ENCODE peak calls at places on chromosomes 2 and 18, in six cellular contexts. One of them, this sample, is unnamed.

GRCh38 chr2:29123584-29124349 is 8.6 kb downstream of the CLIP4 start:
- DNase-seq in activated CD8-positive, alpha-beta T cell treated with anti-CD3 and anti-CD28 coated beads for 36 hours: peak
- DNase-seq in fibroblast of mammary gland: peak
- DNase-seq in brain microvascular endothelial cell: peak
- DNase-seq in astrocyte of the cerebellum: peak
- DNase-seq in LNCaP clone FGC: no peak
- DNase-seq in this sample: peak

GRCh38 chr18:10147752-10148151 is 233.9 kb downstream of the VAPA start:
- DNase-seq in activated CD8-positive, alpha-beta T cell treated with anti-CD3 and anti-CD28 coated beads for 36 hours: no peak
- DNase-seq in fibroblast of mammary gland: no peak
- DNase-seq in brain microvascular endothelial cell: no peak
- DNase-seq in astrocyte of the cerebellum: no peak
- DNase-seq in LNCaP clone FGC: no peak
- DNase-seq in this sample: no peak

GRCh38 chr2:233247744-233248143 is 3.7 kb upstream of the ATG16L1 start:
- DNase-seq in activated CD8-positive, alpha-beta T cell treated with anti-CD3 and anti-CD28 coated beads for 36 hours: peak
- DNase-seq in fibroblast of mammary gland: peak
- DNase-seq in brain microvascular endothelial cell: no peak
- DNase-seq in astrocyte of the cerebellum: no peak
- DNase-seq in LNCaP clone FGC: no peak
- DNase-seq in this sample: peak

GRCh38 chr2:136291871-136292270 is 173.9 kb upstream of the CXCR4 start:
- DNase-seq in activated CD8-positive, alpha-beta T cell treated with anti-CD3 and anti-CD28 coated beads for 36 hours: no peak
- DNase-seq in fibroblast of mammary gland: no peak
- DNase-seq in brain microvascular endothelial cell: no peak
- DNase-seq in astrocyte of the cerebellum: no peak
- DNase-seq in LNCaP clone FGC: no peak
- DNase-seq in this sample: no peak

GRCh38 chr2:124921221-124921620 is 896.1 kb downstream of the CNTNAP5 start:
- DNase-seq in activated CD8-positive, alpha-beta T cell treated with anti-CD3 and anti-CD28 coated beads for 36 hours: no peak
- DNase-seq in fibroblast of mammary gland: no peak
- DNase-seq in brain microvascular endothelial cell: no peak
- DNase-seq in astrocyte of the cerebellum: no peak
- DNase-seq in LNCaP clone FGC: no peak
- DNase-seq in this sample: no peak

GRCh38 chr2:127563458-127564428 is 28.3 kb downstream of the MYO7B start:
- DNase-seq in activated CD8-positive, alpha-beta T cell treated with anti-CD3 and anti-CD28 coated beads for 36 hours: peak
- DNase-seq in fibroblast of mammary gland: no peak
- DNase-seq in brain microvascular endothelial cell: no peak
- DNase-seq in astrocyte of the cerebellum: no peak
- DNase-seq in LNCaP clone FGC: no peak
- DNase-seq in this sample: no peak

GRCh38 chr2:152387046-152387445 is 52.1 kb downstream of the FMNL2 start:
- DNase-seq in activated CD8-positive, alpha-beta T cell treated with anti-CD3 and anti-CD28 coated beads for 36 hours: no peak
- DNase-seq in fibroblast of mammary gland: no peak
- DNase-seq in brain microvascular endothelial cell: no peak
- DNase-seq in astrocyte of the cerebellum: no peak
- DNase-seq in LNCaP clone FGC: no peak
- DNase-seq in this sample: no peak

GRCh38 chr18:58167073-58167472 is 123.0 kb downstream of the NEDD4L start:
- DNase-seq in activated CD8-positive, alpha-beta T cell treated with anti-CD3 and anti-CD28 coated beads for 36 hours: no peak
- DNase-seq in fibroblast of mammary gland: no peak
- DNase-seq in brain microvascular endothelial cell: no peak
- DNase-seq in astrocyte of the cerebellum: no peak
- DNase-seq in LNCaP clone FGC: no peak
- DNase-seq in this sample: no peak

GRCh38 chr2:120607506-120607905 is 128.2 kb upstream of the GLI2 start:
- DNase-seq in activated CD8-positive, alpha-beta T cell treated with anti-CD3 and anti-CD28 coated beads for 36 hours: no peak
- DNase-seq in fibroblast of mammary gland: no peak
- DNase-seq in brain microvascular endothelial cell: no peak
- DNase-seq in astrocyte of the cerebellum: no peak
- DNase-seq in LNCaP clone FGC: no peak
- DNase-seq in this sample: no peak

GRCh38 chr2:206083602-206084467 is 2.1 kb downstream of the INO80D start:
- DNase-seq in activated CD8-positive, alpha-beta T cell treated with anti-CD3 and anti-CD28 coated beads for 36 hours: peak
- DNase-seq in fibroblast of mammary gland: no peak
- DNase-seq in brain microvascular endothelial cell: no peak
- DNase-seq in astrocyte of the cerebellum: no peak
- DNase-seq in LNCaP clone FGC: peak
- DNase-seq in this sample: peak

GRCh38 chr2:176162911-176163654 is 6.0 kb downstream of the HOXD3 start:
- DNase-seq in activated CD8-positive, alpha-beta T cell treated with anti-CD3 and anti-CD28 coated beads for 36 hours: no peak
- DNase-seq in fibroblast of mammary gland: no peak
- DNase-seq in brain microvascular endothelial cell: no peak
- DNase-seq in astrocyte of the cerebellum: no peak
- DNase-seq in LNCaP clone FGC: no peak
- DNase-seq in this sample: no peak

GRCh38 chr2:163812926-163813520 is 77.2 kb upstream of the FIGN start:
- DNase-seq in activated CD8-positive, alpha-beta T cell treated with anti-CD3 and anti-CD28 coated beads for 36 hours: no peak
- DNase-seq in fibroblast of mammary gland: no peak
- DNase-seq in brain microvascular endothelial cell: peak
- DNase-seq in astrocyte of the cerebellum: no peak
- DNase-seq in LNCaP clone FGC: no peak
- DNase-seq in this sample: no peak

GRCh38 chr2:233764264-233764663 is 4.2 kb downstream of the UGT1A1 start:
- DNase-seq in activated CD8-positive, alpha-beta T cell treated with anti-CD3 and anti-CD28 coated beads for 36 hours: no peak
- DNase-seq in fibroblast of mammary gland: peak
- DNase-seq in brain microvascular endothelial cell: peak
- DNase-seq in astrocyte of the cerebellum: no peak
- DNase-seq in LNCaP clone FGC: no peak
- DNase-seq in this sample: no peak

GRCh38 chr2:158967731-158968395 is 577 bp upstream of the TANC1 start:
- DNase-seq in activated CD8-positive, alpha-beta T cell treated with anti-CD3 and anti-CD28 coated beads for 36 hours: no peak
- DNase-seq in fibroblast of mammary gland: peak
- DNase-seq in brain microvascular endothelial cell: peak
- DNase-seq in astrocyte of the cerebellum: peak
- DNase-seq in LNCaP clone FGC: no peak
- DNase-seq in this sample: peak

GRCh38 chr18:31230495-31230894 is 67.8 kb upstream of the DSC1 start:
- DNase-seq in activated CD8-positive, alpha-beta T cell treated with anti-CD3 and anti-CD28 coated beads for 36 hours: no peak
- DNase-seq in fibroblast of mammary gland: no peak
- DNase-seq in brain microvascular endothelial cell: peak
- DNase-seq in astrocyte of the cerebellum: peak
- DNase-seq in LNCaP clone FGC: no peak
- DNase-seq in this sample: no peak

GRCh38 chr2:219782999-219783398 is 155.6 kb downstream of the SLC4A3 start:
- DNase-seq in activated CD8-positive, alpha-beta T cell treated with anti-CD3 and anti-CD28 coated beads for 36 hours: no peak
- DNase-seq in fibroblast of mammary gland: no peak
- DNase-seq in brain microvascular endothelial cell: no peak
- DNase-seq in astrocyte of the cerebellum: no peak
- DNase-seq in LNCaP clone FGC: no peak
- DNase-seq in this sample: no peak

GRCh38 chr2:57190007-57190406 is 856.6 kb upstream of the VRK2 start:
- DNase-seq in activated CD8-positive, alpha-beta T cell treated with anti-CD3 and anti-CD28 coated beads for 36 hours: no peak
- DNase-seq in fibroblast of mammary gland: no peak
- DNase-seq in brain microvascular endothelial cell: no peak
- DNase-seq in astrocyte of the cerebellum: no peak
- DNase-seq in LNCaP clone FGC: no peak
- DNase-seq in this sample: no peak

GRCh38 chr2:38661306-38661705 is 4.6 kb upstream of the GALM start:
- DNase-seq in activated CD8-positive, alpha-beta T cell treated with anti-CD3 and anti-CD28 coated beads for 36 hours: no peak
- DNase-seq in fibroblast of mammary gland: peak
- DNase-seq in brain microvascular endothelial cell: no peak
- DNase-seq in astrocyte of the cerebellum: no peak
- DNase-seq in LNCaP clone FGC: no peak
- DNase-seq in this sample: no peak

GRCh38 chr2:200221055-200221692 is 85.3 kb upstream of the SPATS2L start:
- DNase-seq in activated CD8-positive, alpha-beta T cell treated with anti-CD3 and anti-CD28 coated beads for 36 hours: no peak
- DNase-seq in fibroblast of mammary gland: no peak
- DNase-seq in brain microvascular endothelial cell: no peak
- DNase-seq in astrocyte of the cerebellum: no peak
- DNase-seq in LNCaP clone FGC: no peak
- DNase-seq in this sample: no peak

GRCh38 chr2:72214429-72215143 is 66.9 kb upstream of the CYP26B1 start:
- DNase-seq in activated CD8-positive, alpha-beta T cell treated with anti-CD3 and anti-CD28 coated beads for 36 hours: no peak
- DNase-seq in fibroblast of mammary gland: peak
- DNase-seq in brain microvascular endothelial cell: peak
- DNase-seq in astrocyte of the cerebellum: peak
- DNase-seq in LNCaP clone FGC: no peak
- DNase-seq in this sample: peak

DNA sequence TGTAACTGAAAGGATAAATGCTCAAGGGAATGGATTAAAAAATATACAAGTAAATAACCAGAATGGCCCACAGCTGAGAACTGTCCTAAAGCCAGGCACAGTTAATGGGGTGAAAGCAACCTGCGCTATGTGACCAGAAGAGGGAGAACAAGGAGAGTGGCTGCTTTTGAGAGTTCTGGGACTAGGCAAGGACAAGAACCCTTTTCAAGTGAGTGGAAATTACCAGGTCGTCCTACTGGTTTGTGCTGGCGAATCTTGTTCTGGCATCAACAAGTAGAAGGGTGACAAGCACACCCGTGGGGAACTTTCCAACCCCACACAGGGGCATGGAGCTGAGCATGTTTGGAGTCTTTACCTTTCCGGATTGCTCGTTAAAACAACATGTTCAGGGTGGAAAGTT is 82.8 kb downstream of the TMEM17 start:
- DNase-seq in activated CD8-positive, alpha-beta T cell treated with anti-CD3 and anti-CD28 coated beads for 36 hours: no peak
- DNase-seq in fibroblast of mammary gland: peak
- DNase-seq in brain microvascular endothelial cell: no peak
- DNase-seq in astrocyte of the cerebellum: no peak
- DNase-seq in LNCaP clone FGC: no peak
- DNase-seq in this sample: no peak
- TF ChIP-seq CTCF in activated CD8-positive, alpha-beta T cell treated with anti-CD3 and anti-CD28 coated beads for 36 hours: no peak
- TF ChIP-seq CTCF in fibroblast of mammary gland: peak
- TF ChIP-seq CTCF in brain microvascular endothelial cell: peak
- TF ChIP-seq CTCF in astrocyte of the cerebellum: peak
- TF ChIP-seq CTCF in LNCaP clone FGC: peak
- TF ChIP-seq CTCF in this sample: peak

GRCh38 chr2:65969161-65969560 is 465.8 kb upstream of the MEIS1 start:
- DNase-seq in activated CD8-positive, alpha-beta T cell treated with anti-CD3 and anti-CD28 coated beads for 36 hours: no peak
- DNase-seq in fibroblast of mammary gland: no peak
- DNase-seq in brain microvascular endothelial cell: no peak
- DNase-seq in astrocyte of the cerebellum: no peak
- DNase-seq in LNCaP clone FGC: no peak
- DNase-seq in this sample: no peak

GRCh38 chr2:65974067-65974723 is 460.7 kb upstream of the MEIS1 start:
- DNase-seq in activated CD8-positive, alpha-beta T cell treated with anti-CD3 and anti-CD28 coated beads for 36 hours: no peak
- DNase-seq in fibroblast of mammary gland: peak
- DNase-seq in brain microvascular endothelial cell: no peak
- DNase-seq in astrocyte of the cerebellum: no peak
- DNase-seq in LNCaP clone FGC: no peak
- DNase-seq in this sample: no peak
- TF ChIP-seq CTCF in activated CD8-positive, alpha-beta T cell treated with anti-CD3 and anti-CD28 coated beads for 36 hours: no peak
- TF ChIP-seq CTCF in fibroblast of mammary gland: peak
- TF ChIP-seq CTCF in brain microvascular endothelial cell: no peak
- TF ChIP-seq CTCF in astrocyte of the cerebellum: no peak
- TF ChIP-seq CTCF in LNCaP clone FGC: no peak
- TF ChIP-seq CTCF in this sample: no peak

DNA sequence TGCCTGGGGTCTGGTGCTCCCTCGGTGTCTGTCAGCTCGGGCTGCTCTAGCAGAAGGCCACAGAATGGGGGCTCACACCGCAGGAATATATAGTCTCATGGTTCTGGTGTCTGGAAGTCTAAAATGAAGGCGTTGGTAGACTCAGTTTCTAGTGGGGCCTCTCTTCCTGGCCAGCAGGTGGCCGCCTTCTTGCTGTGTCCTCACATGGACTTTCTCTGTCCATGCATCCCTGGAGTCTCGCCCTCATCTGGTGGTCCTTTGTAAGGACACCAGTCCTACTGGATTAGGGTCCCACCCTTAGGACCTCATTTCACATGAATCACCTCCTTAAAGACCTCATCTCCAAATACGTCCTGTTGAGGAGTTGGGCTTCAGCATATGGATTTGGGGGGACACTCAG is 65.7 kb downstream of the RRM2 start:
- DNase-seq in activated CD8-positive, alpha-beta T cell treated with anti-CD3 and anti-CD28 coated beads for 36 hours: no peak
- DNase-seq in fibroblast of mammary gland: peak
- DNase-seq in brain microvascular endothelial cell: peak
- DNase-seq in astrocyte of the cerebellum: no peak
- DNase-seq in LNCaP clone FGC: no peak
- DNase-seq in this sample: peak
- TF ChIP-seq CTCF in activated CD8-positive, alpha-beta T cell treated with anti-CD3 and anti-CD28 coated beads for 36 hours: no peak
- TF ChIP-seq CTCF in fibroblast of mammary gland: peak
- TF ChIP-seq CTCF in brain microvascular endothelial cell: peak
- TF ChIP-seq CTCF in astrocyte of the cerebellum: peak
- TF ChIP-seq CTCF in LNCaP clone FGC: peak
- TF ChIP-seq CTCF in this sample: peak

GRCh38 chr2:142142595-142142994 is 11.8 kb upstream of the LRP1B start:
- DNase-seq in activated CD8-positive, alpha-beta T cell treated with anti-CD3 and anti-CD28 coated beads for 36 hours: no peak
- DNase-seq in fibroblast of mammary gland: no peak
- DNase-seq in brain microvascular endothelial cell: peak
- DNase-seq in astrocyte of the cerebellum: no peak
- DNase-seq in LNCaP clone FGC: no peak
- DNase-seq in this sample: no peak

GRCh38 chr2:142139384-142139783 is 8.6 kb upstream of the LRP1B start:
- DNase-seq in activated CD8-positive, alpha-beta T cell treated with anti-CD3 and anti-CD28 coated beads for 36 hours: no peak
- DNase-seq in fibroblast of mammary gland: no peak
- DNase-seq in brain microvascular endothelial cell: no peak
- DNase-seq in astrocyte of the cerebellum: no peak
- DNase-seq in LNCaP clone FGC: no peak
- DNase-seq in this sample: no peak

GRCh38 chr2:142144547-142144946 is 13.7 kb upstream of the LRP1B start:
- DNase-seq in activated CD8-positive, alpha-beta T cell treated with anti-CD3 and anti-CD28 coated beads for 36 hours: no peak
- DNase-seq in fibroblast of mammary gland: no peak
- DNase-seq in brain microvascular endothelial cell: no peak
- DNase-seq in astrocyte of the cerebellum: no peak
- DNase-seq in LNCaP clone FGC: no peak
- DNase-seq in this sample: no peak

GRCh38 chr2:142136571-142136970 is 5.8 kb upstream of the LRP1B start:
- DNase-seq in activated CD8-positive, alpha-beta T cell treated with anti-CD3 and anti-CD28 coated beads for 36 hours: no peak
- DNase-seq in fibroblast of mammary gland: no peak
- DNase-seq in brain microvascular endothelial cell: no peak
- DNase-seq in astrocyte of the cerebellum: no peak
- DNase-seq in LNCaP clone FGC: no peak
- DNase-seq in this sample: no peak

GRCh38 chr2:142140434-142140845 is 9.6 kb upstream of the LRP1B start:
- DNase-seq in activated CD8-positive, alpha-beta T cell treated with anti-CD3 and anti-CD28 coated beads for 36 hours: no peak
- DNase-seq in fibroblast of mammary gland: peak
- DNase-seq in brain microvascular endothelial cell: no peak
- DNase-seq in astrocyte of the cerebellum: peak
- DNase-seq in LNCaP clone FGC: peak
- DNase-seq in this sample: peak
- TF ChIP-seq CTCF in activated CD8-positive, alpha-beta T cell treated with anti-CD3 and anti-CD28 coated beads for 36 hours: no peak
- TF ChIP-seq CTCF in fibroblast of mammary gland: peak
- TF ChIP-seq CTCF in brain microvascular endothelial cell: peak
- TF ChIP-seq CTCF in astrocyte of the cerebellum: peak
- TF ChIP-seq CTCF in LNCaP clone FGC: peak
- TF ChIP-seq CTCF in this sample: no peak

DNA sequence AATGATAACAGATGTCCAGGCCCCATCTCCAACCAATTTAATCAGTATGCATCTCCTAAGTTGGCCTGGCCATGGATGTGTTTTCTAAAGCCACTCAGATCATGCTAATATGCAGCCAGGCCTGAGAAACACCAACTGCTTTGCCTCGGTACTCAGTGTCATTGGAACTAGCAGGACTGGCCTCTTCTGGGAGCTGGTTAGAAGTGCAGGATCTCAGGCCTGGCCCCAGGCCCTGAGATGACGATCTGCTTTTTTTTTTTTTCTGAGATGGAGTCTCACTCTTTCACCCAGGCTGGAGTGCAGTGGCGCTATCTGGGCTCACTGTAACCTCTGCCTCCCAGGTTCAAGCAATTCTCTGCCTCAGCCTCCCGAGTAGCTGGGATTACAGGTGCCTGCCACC is 69.1 kb downstream of the IRS1 start:
- DNase-seq in activated CD8-positive, alpha-beta T cell treated with anti-CD3 and anti-CD28 coated beads for 36 hours: no peak
- DNase-seq in fibroblast of mammary gland: peak
- DNase-seq in brain microvascular endothelial cell: peak
- DNase-seq in astrocyte of the cerebellum: no peak
- DNase-seq in LNCaP clone FGC: no peak
- DNase-seq in this sample: no peak
- TF ChIP-seq CTCF in activated CD8-positive, alpha-beta T cell treated with anti-CD3 and anti-CD28 coated beads for 36 hours: no peak
- TF ChIP-seq CTCF in fibroblast of mammary gland: no peak
- TF ChIP-seq CTCF in brain microvascular endothelial cell: peak
- TF ChIP-seq CTCF in astrocyte of the cerebellum: peak
- TF ChIP-seq CTCF in LNCaP clone FGC: no peak
- TF ChIP-seq CTCF in this sample: no peak

GRCh38 chr2:102632380-102633175 is 13.2 kb downstream of the SLC9A2 start:
- DNase-seq in activated CD8-positive, alpha-beta T cell treated with anti-CD3 and anti-CD28 coated beads for 36 hours: no peak
- DNase-seq in fibroblast of mammary gland: no peak
- DNase-seq in brain microvascular endothelial cell: no peak
- DNase-seq in astrocyte of the cerebellum: no peak
- DNase-seq in LNCaP clone FGC: no peak
- DNase-seq in this sample: no peak
- TF ChIP-seq CTCF in activated CD8-positive, alpha-beta T cell treated with anti-CD3 and anti-CD28 coated beads for 36 hours: no peak
- TF ChIP-seq CTCF in fibroblast of mammary gland: no peak
- TF ChIP-seq CTCF in brain microvascular endothelial cell: no peak
- TF ChIP-seq CTCF in astrocyte of the cerebellum: no peak
- TF ChIP-seq CTCF in LNCaP clone FGC: no peak
- TF ChIP-seq CTCF in this sample: no peak